ENCODE peak calls at places on chromosomes 4 and X, in five cellular contexts. One of them, this sample, is unnamed.

GRCh38 chrX:45172890-45173289 is 27.8 kb downstream of the DIPK2B start:
- DNase-seq in naive thymus-derived CD4-positive, alpha-beta T cell: no peak
- DNase-seq in ovary: no peak
- DNase-seq in tibial artery: no peak
- DNase-seq in testis: no peak
- DNase-seq in this sample: no peak

GRCh38 chrX:149940015-149940716 is 1.9 kb upstream of the EOLA2 start:
- DNase-seq in testis: peak; percentile 97
- DNase-seq in ovary: peak; percentile 95
- DNase-seq in naive thymus-derived CD4-positive, alpha-beta T cell: peak; percentile 93
- DNase-seq in tibial artery: peak; percentile 97
- DNase-seq in this sample: peak; percentile 97

GRCh38 chrX:15465347-15465746 is 27.8 kb downstream of the PIR start:
- DNase-seq in naive thymus-derived CD4-positive, alpha-beta T cell: no peak
- DNase-seq in tibial artery: no peak
- DNase-seq in testis: no peak
- DNase-seq in ovary: peak; percentile 23
- DNase-seq in this sample: no peak

GRCh38 chr4:127357765-127358164 is 275.0 kb upstream of the INTU start:
- DNase-seq in ovary: no peak
- DNase-seq in naive thymus-derived CD4-positive, alpha-beta T cell: no peak
- DNase-seq in testis: no peak
- DNase-seq in tibial artery: no peak
- DNase-seq in this sample: no peak

GRCh38 chrX:42466706-42467105 is 311.3 kb downstream of the PPP1R2C start:
- DNase-seq in ovary: no peak
- DNase-seq in tibial artery: no peak
- DNase-seq in testis: no peak
- DNase-seq in naive thymus-derived CD4-positive, alpha-beta T cell: no peak
- DNase-seq in this sample: no peak

GRCh38 chr4:164485169-164485568 is 268.8 kb upstream of the SMIM31 start:
- DNase-seq in naive thymus-derived CD4-positive, alpha-beta T cell: no peak
- DNase-seq in ovary: no peak
- DNase-seq in tibial artery: no peak
- DNase-seq in testis: no peak
- DNase-seq in this sample: no peak

GRCh38 chr4:97867557-97868091 is 275.7 kb downstream of the STPG2 start:
- DNase-seq in testis: no peak
- DNase-seq in naive thymus-derived CD4-positive, alpha-beta T cell: no peak
- DNase-seq in ovary: no peak
- DNase-seq in tibial artery: no peak
- DNase-seq in this sample: peak; percentile 39

GRCh38 chr4:20196476-20196875 is 55.2 kb upstream of the SLIT2 start:
- DNase-seq in naive thymus-derived CD4-positive, alpha-beta T cell: no peak
- DNase-seq in ovary: no peak
- DNase-seq in tibial artery: no peak
- DNase-seq in testis: no peak
- DNase-seq in this sample: no peak

GRCh38 chrX:153585827-153586226 is 13.1 kb downstream of the CCNQ start:
- DNase-seq in naive thymus-derived CD4-positive, alpha-beta T cell: no peak
- DNase-seq in ovary: no peak
- DNase-seq in tibial artery: no peak
- DNase-seq in testis: no peak
- DNase-seq in this sample: no peak

GRCh38 chrX:22063284-22063683 is 31.2 kb downstream of the PHEX start:
- DNase-seq in testis: peak; percentile 41
- DNase-seq in tibial artery: no peak
- DNase-seq in ovary: no peak
- DNase-seq in naive thymus-derived CD4-positive, alpha-beta T cell: no peak
- DNase-seq in this sample: no peak

GRCh38 chrX:35276115-35276514 is 333.5 kb downstream of the FAM47B start:
- DNase-seq in ovary: no peak
- DNase-seq in tibial artery: no peak
- DNase-seq in naive thymus-derived CD4-positive, alpha-beta T cell: no peak
- DNase-seq in testis: no peak
- DNase-seq in this sample: no peak

GRCh38 chrX:68830486-68831404 is 1.9 kb downstream of the EFNB1 start:
- DNase-seq in naive thymus-derived CD4-positive, alpha-beta T cell: no peak
- DNase-seq in testis: no peak
- DNase-seq in tibial artery: no peak
- DNase-seq in ovary: no peak
- DNase-seq in this sample: no peak

GRCh38 chr4:152278172-152278504 is 257.8 kb downstream of the FBXW7 start:
- DNase-seq in naive thymus-derived CD4-positive, alpha-beta T cell: no peak
- DNase-seq in ovary: no peak
- DNase-seq in tibial artery: no peak
- DNase-seq in testis: no peak
- DNase-seq in this sample: no peak

GRCh38 chrX:10769165-10769564 is 148.8 kb upstream of the MID1 start:
- DNase-seq in naive thymus-derived CD4-positive, alpha-beta T cell: no peak
- DNase-seq in ovary: no peak
- DNase-seq in tibial artery: no peak
- DNase-seq in testis: no peak
- DNase-seq in this sample: peak; percentile 57

GRCh38 chr4:156767911-156768415 is 203.6 kb downstream of the PDGFC start:
- DNase-seq in naive thymus-derived CD4-positive, alpha-beta T cell: no peak
- DNase-seq in ovary: no peak
- DNase-seq in testis: no peak
- DNase-seq in tibial artery: no peak
- DNase-seq in this sample: no peak
- H3K36me3 ChIP-seq in naive thymus-derived CD4-positive, alpha-beta T cell: no peaks in the 10 kb centered on the region
- H3K36me3 ChIP-seq in ovary: no peaks in the 10 kb centered on the region
- H3K36me3 ChIP-seq in testis: no peaks in the 10 kb centered on the region
- H3K36me3 ChIP-seq in tibial artery: no peaks in the 10 kb centered on the region
- H3K36me3 ChIP-seq in this sample: peaks cover 3% of the 10 kb centered on the region

GRCh38 chr4:48491514-48492176 is 1.6 kb downstream of the ZAR1 start:
- DNase-seq in ovary: no peak
- DNase-seq in testis: no peak
- DNase-seq in tibial artery: no peak
- DNase-seq in naive thymus-derived CD4-positive, alpha-beta T cell: no peak
- DNase-seq in this sample: no peak

GRCh38 chr4:48490680-48491513 is 845 bp downstream of the ZAR1 start:
- DNase-seq in ovary: no peak
- DNase-seq in tibial artery: no peak
- DNase-seq in naive thymus-derived CD4-positive, alpha-beta T cell: no peak
- DNase-seq in testis: peak; percentile 20
- DNase-seq in this sample: no peak

GRCh38 chr4:48493485-48494100 is 3.5 kb downstream of the ZAR1 start:
- DNase-seq in tibial artery: no peak
- DNase-seq in testis: no peak
- DNase-seq in naive thymus-derived CD4-positive, alpha-beta T cell: no peak
- DNase-seq in ovary: no peak
- DNase-seq in this sample: no peak

GRCh38 chr4:48489683-48490011 is 405 bp upstream of the ZAR1 start:
- DNase-seq in ovary: no peak
- DNase-seq in testis: no peak
- DNase-seq in naive thymus-derived CD4-positive, alpha-beta T cell: no peak
- DNase-seq in tibial artery: no peak
- DNase-seq in this sample: no peak

GRCh38 chr4:48490012-48490679 is at the start of gene ZAR1:
- DNase-seq in ovary: no peak
- DNase-seq in testis: no peak
- DNase-seq in tibial artery: no peak
- DNase-seq in naive thymus-derived CD4-positive, alpha-beta T cell: no peak
- DNase-seq in this sample: no peak
- H3K27me3 ChIP-seq in ovary: no peaks in the 10 kb centered on the region
- H3K27me3 ChIP-seq in testis: no peaks in the 10 kb centered on the region
- H3K27me3 ChIP-seq in tibial artery: peaks cover 50% of the 10 kb centered on the region
- H3K27me3 ChIP-seq in naive thymus-derived CD4-positive, alpha-beta T cell: peaks cover 16% of the 10 kb centered on the region
- H3K27me3 ChIP-seq in this sample: no peaks in the 10 kb centered on the region

GRCh38 chr4:26753187-26753586 is 107.5 kb upstream of the STIM2 start:
- DNase-seq in tibial artery: no peak
- DNase-seq in ovary: no peak
- DNase-seq in naive thymus-derived CD4-positive, alpha-beta T cell: no peak
- DNase-seq in testis: no peak
- DNase-seq in this sample: no peak
- H3K36me3 ChIP-seq in tibial artery: peaks cover 12% of the 10 kb centered on the region
- H3K36me3 ChIP-seq in ovary: no peaks in the 10 kb centered on the region
- H3K36me3 ChIP-seq in naive thymus-derived CD4-positive, alpha-beta T cell: peaks cover 4% of the 10 kb centered on the region
- H3K36me3 ChIP-seq in testis: no peaks in the 10 kb centered on the region
- H3K36me3 ChIP-seq in this sample: no peaks in the 10 kb centered on the region

GRCh38 chr4:82779032-82779431 is 19.6 kb downstream of the SCD5 start:
- DNase-seq in testis: no peak
- DNase-seq in tibial artery: no peak
- DNase-seq in ovary: no peak
- DNase-seq in naive thymus-derived CD4-positive, alpha-beta T cell: no peak
- DNase-seq in this sample: no peak

GRCh38 chr4:82775243-82775642 is 23.4 kb downstream of the SCD5 start:
- DNase-seq in testis: no peak
- DNase-seq in tibial artery: no peak
- DNase-seq in ovary: no peak
- DNase-seq in naive thymus-derived CD4-positive, alpha-beta T cell: no peak
- DNase-seq in this sample: no peak

GRCh38 chr4:82776925-82777542 is 21.6 kb downstream of the SCD5 start:
- DNase-seq in ovary: no peak
- DNase-seq in tibial artery: no peak
- DNase-seq in testis: no peak
- DNase-seq in naive thymus-derived CD4-positive, alpha-beta T cell: no peak
- DNase-seq in this sample: peak; percentile 77

GRCh38 chr4:82780398-82781231 is 18.0 kb downstream of the SCD5 start:
- DNase-seq in tibial artery: peak; percentile 81
- DNase-seq in ovary: peak; percentile 90
- DNase-seq in testis: peak; percentile 91
- DNase-seq in naive thymus-derived CD4-positive, alpha-beta T cell: no peak
- DNase-seq in this sample: peak; percentile 100

DNA sequence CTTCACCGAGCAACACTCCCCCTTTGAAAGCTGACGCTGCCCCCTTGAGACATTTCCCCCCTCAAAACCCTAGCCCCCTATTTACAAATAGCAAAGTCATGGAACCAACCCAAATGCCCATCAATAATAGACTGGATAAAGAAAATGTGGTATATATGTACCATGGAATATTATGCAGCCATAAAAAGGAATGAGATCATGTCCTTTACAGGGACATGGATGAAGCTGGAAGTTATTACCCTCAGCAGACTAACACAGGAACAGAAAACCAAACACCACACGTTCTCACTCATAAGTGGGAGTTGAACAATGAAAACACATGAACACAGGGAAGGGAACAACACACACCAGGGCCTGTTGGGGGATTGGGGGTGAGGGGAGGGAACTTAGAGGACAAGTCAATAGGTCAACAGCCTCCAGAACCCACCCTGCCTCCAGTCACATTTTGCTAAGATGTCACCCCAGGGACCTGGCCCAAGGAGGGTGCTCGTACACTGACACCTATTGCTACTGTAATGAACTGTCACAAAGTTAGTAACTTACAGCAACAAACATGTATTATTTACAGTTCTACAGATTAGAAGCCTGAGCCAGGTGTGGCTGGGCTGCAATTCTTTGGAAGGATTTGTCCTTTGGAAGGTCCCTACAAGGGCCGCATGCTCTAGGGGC is 20.6 kb downstream of the SCD5 start:
- DNase-seq in testis: no peak
- DNase-seq in tibial artery: no peak
- DNase-seq in naive thymus-derived CD4-positive, alpha-beta T cell: no peak
- DNase-seq in ovary: no peak
- DNase-seq in this sample: no peak
- H3K27me3 ChIP-seq in testis: no peaks in the 10 kb centered on the region
- H3K27me3 ChIP-seq in tibial artery: no peaks in the 10 kb centered on the region
- H3K27me3 ChIP-seq in naive thymus-derived CD4-positive, alpha-beta T cell: no peaks in the 10 kb centered on the region
- H3K27me3 ChIP-seq in ovary: no peaks in the 10 kb centered on the region
- H3K27me3 ChIP-seq in this sample: no peaks in the 10 kb centered on the region

GRCh38 chr4:3225946-3226345 is 23.0 kb upstream of the MSANTD1 start:
- DNase-seq in naive thymus-derived CD4-positive, alpha-beta T cell: no peak
- DNase-seq in tibial artery: peak; percentile 54
- DNase-seq in testis: peak; percentile 40
- DNase-seq in ovary: peak; percentile 12
- DNase-seq in this sample: no peak
- H3K36me3 ChIP-seq in naive thymus-derived CD4-positive, alpha-beta T cell: peaks cover 23% of the 10 kb centered on the region
- H3K36me3 ChIP-seq in tibial artery: peaks cover 91% of the 10 kb centered on the region
- H3K36me3 ChIP-seq in testis: no peaks in the 10 kb centered on the region
- H3K36me3 ChIP-seq in ovary: no peaks in the 10 kb centered on the region
- H3K36me3 ChIP-seq in this sample: peaks cover 47% of the 10 kb centered on the region